ENCODE peak calls at places on chromosome 21, in eight cellular contexts. One of them, this sample, is unnamed. For H3K4me1, the result is how much of the 10 kb centered on the place peaks cover.

GRCh38 chr21:38811257-38811656 is 5.5 kb downstream of the ETS2 start:
- DNase-seq in GM23248: peak
- DNase-seq in mesenchymal stem cell: peak
- DNase-seq in naive thymus-derived CD4-positive, alpha-beta T cell: no peak
- DNase-seq in lower lobe of right lung: no peak
- DNase-seq in astrocyte: peak
- DNase-seq in left ventricle myocardium inferior: no peak
- DNase-seq in mesendoderm: no peak
- DNase-seq in this sample: no peak

GRCh38 chr21:39754811-39755210 is 9.8 kb downstream of the IGSF5 start:
- DNase-seq in GM23248: no peak
- DNase-seq in mesenchymal stem cell: no peak
- DNase-seq in naive thymus-derived CD4-positive, alpha-beta T cell: no peak
- DNase-seq in lower lobe of right lung: no peak
- DNase-seq in astrocyte: no peak
- DNase-seq in left ventricle myocardium inferior: no peak
- DNase-seq in mesendoderm: no peak
- DNase-seq in this sample: no peak

GRCh38 chr21:33206771-33207290 is 22.9 kb upstream of the IFNAR2 start:
- DNase-seq in GM23248: no peak
- DNase-seq in mesenchymal stem cell: no peak
- DNase-seq in naive thymus-derived CD4-positive, alpha-beta T cell: no peak
- DNase-seq in lower lobe of right lung: peak
- DNase-seq in astrocyte: no peak
- DNase-seq in left ventricle myocardium inferior: no peak
- DNase-seq in mesendoderm: no peak
- DNase-seq in this sample: no peak

GRCh38 chr21:46551636-46552241 is 53.1 kb downstream of the S100B start:
- DNase-seq in GM23248: no peak
- DNase-seq in mesenchymal stem cell: no peak
- DNase-seq in naive thymus-derived CD4-positive, alpha-beta T cell: peak
- DNase-seq in lower lobe of right lung: peak
- DNase-seq in astrocyte: no peak
- DNase-seq in left ventricle myocardium inferior: no peak
- DNase-seq in mesendoderm: peak
- DNase-seq in this sample: no peak

GRCh38 chr21:35041122-35041521 is 8.0 kb downstream of the RUNX1 start:
- DNase-seq in GM23248: no peak
- DNase-seq in mesenchymal stem cell: no peak
- DNase-seq in naive thymus-derived CD4-positive, alpha-beta T cell: no peak
- DNase-seq in lower lobe of right lung: no peak
- DNase-seq in astrocyte: no peak
- DNase-seq in left ventricle myocardium inferior: no peak
- DNase-seq in mesendoderm: no peak
- DNase-seq in this sample: no peak

GRCh38 chr21:19228241-19228640 is 824.7 kb upstream of the TMPRSS15 start:
- DNase-seq in GM23248: no peak
- DNase-seq in mesenchymal stem cell: peak
- DNase-seq in naive thymus-derived CD4-positive, alpha-beta T cell: no peak
- DNase-seq in lower lobe of right lung: no peak
- DNase-seq in astrocyte: no peak
- DNase-seq in left ventricle myocardium inferior: no peak
- DNase-seq in mesendoderm: no peak
- DNase-seq in this sample: no peak

GRCh38 chr21:25850126-25850831 is 115.5 kb downstream of the GABPA start:
- DNase-seq in GM23248: no peak
- DNase-seq in mesenchymal stem cell: peak
- DNase-seq in naive thymus-derived CD4-positive, alpha-beta T cell: no peak
- DNase-seq in lower lobe of right lung: no peak
- DNase-seq in astrocyte: no peak
- DNase-seq in left ventricle myocardium inferior: no peak
- DNase-seq in mesendoderm: no peak
- DNase-seq in this sample: no peak

GRCh38 chr21:15015622-15016471 is 49.0 kb downstream of the NRIP1 start:
- DNase-seq in GM23248: peak
- DNase-seq in mesenchymal stem cell: peak
- DNase-seq in naive thymus-derived CD4-positive, alpha-beta T cell: no peak
- DNase-seq in lower lobe of right lung: no peak
- DNase-seq in astrocyte: peak
- DNase-seq in left ventricle myocardium inferior: no peak
- DNase-seq in mesendoderm: no peak
- DNase-seq in this sample: no peak

GRCh38 chr21:25809013-25809412 is 74.2 kb downstream of the GABPA start:
- DNase-seq in GM23248: peak
- DNase-seq in mesenchymal stem cell: no peak
- DNase-seq in naive thymus-derived CD4-positive, alpha-beta T cell: no peak
- DNase-seq in lower lobe of right lung: no peak
- DNase-seq in astrocyte: no peak
- DNase-seq in left ventricle myocardium inferior: no peak
- DNase-seq in mesendoderm: no peak
- DNase-seq in this sample: no peak

GRCh38 chr21:31180256-31181088 is 142.2 kb upstream of the KRTAP19-8 start:
- DNase-seq in GM23248: peak
- DNase-seq in mesenchymal stem cell: peak
- DNase-seq in naive thymus-derived CD4-positive, alpha-beta T cell: peak
- DNase-seq in lower lobe of right lung: no peak
- DNase-seq in astrocyte: no peak
- DNase-seq in left ventricle myocardium inferior: no peak
- DNase-seq in mesendoderm: peak
- DNase-seq in this sample: no peak

GRCh38 chr21:29080454-29080930 is 7.0 kb upstream of the CCT8 start:
- DNase-seq in GM23248: no peak
- DNase-seq in mesenchymal stem cell: no peak
- DNase-seq in naive thymus-derived CD4-positive, alpha-beta T cell: peak
- DNase-seq in lower lobe of right lung: no peak
- DNase-seq in astrocyte: peak
- DNase-seq in left ventricle myocardium inferior: no peak
- DNase-seq in mesendoderm: no peak
- DNase-seq in this sample: no peak

GRCh38 chr21:32131960-32132359 is 146.9 kb downstream of the MIS18A start:
- DNase-seq in GM23248: peak
- DNase-seq in mesenchymal stem cell: peak
- DNase-seq in naive thymus-derived CD4-positive, alpha-beta T cell: no peak
- DNase-seq in lower lobe of right lung: no peak
- DNase-seq in astrocyte: peak
- DNase-seq in left ventricle myocardium inferior: no peak
- DNase-seq in mesendoderm: peak
- DNase-seq in this sample: no peak

GRCh38 chr21:30582850-30583249 is 7.3 kb downstream of the KRTAP22-2 start:
- DNase-seq in GM23248: no peak
- DNase-seq in mesenchymal stem cell: no peak
- DNase-seq in naive thymus-derived CD4-positive, alpha-beta T cell: no peak
- DNase-seq in lower lobe of right lung: no peak
- DNase-seq in astrocyte: no peak
- DNase-seq in left ventricle myocardium inferior: no peak
- DNase-seq in mesendoderm: no peak
- DNase-seq in this sample: no peak

GRCh38 chr21:29311802-29312201 is 13.1 kb downstream of the BACH1 start:
- DNase-seq in GM23248: no peak
- DNase-seq in mesenchymal stem cell: no peak
- DNase-seq in naive thymus-derived CD4-positive, alpha-beta T cell: no peak
- DNase-seq in lower lobe of right lung: no peak
- DNase-seq in astrocyte: no peak
- DNase-seq in left ventricle myocardium inferior: no peak
- DNase-seq in mesendoderm: no peak
- DNase-seq in this sample: no peak

GRCh38 chr21:31354604-31355443 is 10.8 kb upstream of the TIAM1 start:
- DNase-seq in GM23248: peak
- DNase-seq in mesenchymal stem cell: peak
- DNase-seq in naive thymus-derived CD4-positive, alpha-beta T cell: peak
- DNase-seq in lower lobe of right lung: no peak
- DNase-seq in astrocyte: peak
- DNase-seq in left ventricle myocardium inferior: no peak
- DNase-seq in mesendoderm: no peak
- DNase-seq in this sample: no peak

GRCh38 chr21:31725202-31725840 is 6.6 kb downstream of the SCAF4 start:
- DNase-seq in GM23248: no peak
- DNase-seq in mesenchymal stem cell: no peak
- DNase-seq in naive thymus-derived CD4-positive, alpha-beta T cell: no peak
- DNase-seq in lower lobe of right lung: no peak
- DNase-seq in astrocyte: no peak
- DNase-seq in left ventricle myocardium inferior: no peak
- DNase-seq in mesendoderm: no peak
- DNase-seq in this sample: no peak

GRCh38 chr21:23968722-23969647 is 1638.3 kb downstream of the MRPL39 start:
- DNase-seq in GM23248: peak
- DNase-seq in mesenchymal stem cell: no peak
- DNase-seq in naive thymus-derived CD4-positive, alpha-beta T cell: peak
- DNase-seq in lower lobe of right lung: no peak
- DNase-seq in astrocyte: no peak
- DNase-seq in left ventricle myocardium inferior: no peak
- DNase-seq in mesendoderm: peak
- DNase-seq in this sample: no peak

GRCh38 chr21:25607812-25608737 is 794 bp upstream of the MRPL39 start:
- DNase-seq in GM23248: peak
- DNase-seq in mesenchymal stem cell: peak
- DNase-seq in naive thymus-derived CD4-positive, alpha-beta T cell: peak
- DNase-seq in lower lobe of right lung: peak
- DNase-seq in astrocyte: peak
- DNase-seq in left ventricle myocardium inferior: peak
- DNase-seq in mesendoderm: peak
- DNase-seq in this sample: peak

DNA sequence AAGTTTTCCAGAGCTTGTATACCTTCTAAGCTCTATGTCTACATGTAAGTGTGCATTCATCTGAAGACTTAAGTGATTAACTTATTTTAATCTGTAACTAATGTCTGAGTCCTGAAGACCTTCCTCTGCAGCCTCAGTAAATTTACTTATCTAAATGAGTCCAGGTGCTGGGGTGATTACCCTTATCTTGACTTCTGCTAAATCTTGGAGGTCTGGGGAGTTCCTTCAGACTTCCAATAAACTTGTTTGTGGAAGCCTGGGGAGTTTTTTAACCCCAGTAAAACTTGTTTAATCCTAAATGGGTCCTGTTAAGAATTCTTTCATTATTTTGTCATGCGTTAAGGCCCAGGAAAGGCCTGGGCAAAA is 37.0 kb downstream of the RSPH1 start:
- DNase-seq in GM23248: no peak
- DNase-seq in mesenchymal stem cell: no peak
- DNase-seq in naive thymus-derived CD4-positive, alpha-beta T cell: no peak
- DNase-seq in lower lobe of right lung: no peak
- DNase-seq in astrocyte: no peak
- DNase-seq in left ventricle myocardium inferior: no peak
- DNase-seq in mesendoderm: peak
- DNase-seq in this sample: no peak
- H3K4me1 ChIP-seq in GM23248: under half
- H3K4me1 ChIP-seq in mesenchymal stem cell: under half
- H3K4me1 ChIP-seq in naive thymus-derived CD4-positive, alpha-beta T cell: under half
- H3K4me1 ChIP-seq in lower lobe of right lung: under half
- H3K4me1 ChIP-seq in astrocyte: under half
- H3K4me1 ChIP-seq in left ventricle myocardium inferior: under half
- H3K4me1 ChIP-seq in mesendoderm: under half
- H3K4me1 ChIP-seq in this sample: under half

GRCh38 chr21:45069711-45070110 is 4.7 kb upstream of the ADARB1 start:
- DNase-seq in GM23248: no peak
- DNase-seq in mesenchymal stem cell: peak
- DNase-seq in naive thymus-derived CD4-positive, alpha-beta T cell: no peak
- DNase-seq in lower lobe of right lung: no peak
- DNase-seq in astrocyte: no peak
- DNase-seq in left ventricle myocardium inferior: no peak
- DNase-seq in mesendoderm: no peak
- DNase-seq in this sample: no peak

GRCh38 chr21:45069085-45069484 is 5.3 kb upstream of the ADARB1 start:
- DNase-seq in GM23248: no peak
- DNase-seq in mesenchymal stem cell: no peak
- DNase-seq in naive thymus-derived CD4-positive, alpha-beta T cell: no peak
- DNase-seq in lower lobe of right lung: no peak
- DNase-seq in astrocyte: no peak
- DNase-seq in left ventricle myocardium inferior: no peak
- DNase-seq in mesendoderm: no peak
- DNase-seq in this sample: no peak

GRCh38 chr21:45072166-45072962 is 2.0 kb upstream of the ADARB1 start:
- DNase-seq in GM23248: no peak
- DNase-seq in mesenchymal stem cell: no peak
- DNase-seq in naive thymus-derived CD4-positive, alpha-beta T cell: no peak
- DNase-seq in lower lobe of right lung: no peak
- DNase-seq in astrocyte: no peak
- DNase-seq in left ventricle myocardium inferior: no peak
- DNase-seq in mesendoderm: no peak
- DNase-seq in this sample: no peak

GRCh38 chr21:45071396-45072165 is 2.8 kb upstream of the ADARB1 start:
- DNase-seq in GM23248: no peak
- DNase-seq in mesenchymal stem cell: no peak
- DNase-seq in naive thymus-derived CD4-positive, alpha-beta T cell: no peak
- DNase-seq in lower lobe of right lung: no peak
- DNase-seq in astrocyte: no peak
- DNase-seq in left ventricle myocardium inferior: no peak
- DNase-seq in mesendoderm: no peak
- DNase-seq in this sample: no peak

GRCh38 chr21:45070970-45071369 is 3.4 kb upstream of the ADARB1 start:
- DNase-seq in GM23248: no peak
- DNase-seq in mesenchymal stem cell: no peak
- DNase-seq in naive thymus-derived CD4-positive, alpha-beta T cell: no peak
- DNase-seq in lower lobe of right lung: no peak
- DNase-seq in astrocyte: no peak
- DNase-seq in left ventricle myocardium inferior: no peak
- DNase-seq in mesendoderm: no peak
- DNase-seq in this sample: no peak
- H3K27ac ChIP-seq in GM23248: no peak
- H3K27ac ChIP-seq in mesenchymal stem cell: no peak
- H3K27ac ChIP-seq in naive thymus-derived CD4-positive, alpha-beta T cell: no peak
- H3K27ac ChIP-seq in lower lobe of right lung: no peak
- H3K27ac ChIP-seq in astrocyte: no peak
- H3K27ac ChIP-seq in left ventricle myocardium inferior: no peak
- H3K27ac ChIP-seq in mesendoderm: no peak
- H3K27ac ChIP-seq in this sample: no peak

DNA sequence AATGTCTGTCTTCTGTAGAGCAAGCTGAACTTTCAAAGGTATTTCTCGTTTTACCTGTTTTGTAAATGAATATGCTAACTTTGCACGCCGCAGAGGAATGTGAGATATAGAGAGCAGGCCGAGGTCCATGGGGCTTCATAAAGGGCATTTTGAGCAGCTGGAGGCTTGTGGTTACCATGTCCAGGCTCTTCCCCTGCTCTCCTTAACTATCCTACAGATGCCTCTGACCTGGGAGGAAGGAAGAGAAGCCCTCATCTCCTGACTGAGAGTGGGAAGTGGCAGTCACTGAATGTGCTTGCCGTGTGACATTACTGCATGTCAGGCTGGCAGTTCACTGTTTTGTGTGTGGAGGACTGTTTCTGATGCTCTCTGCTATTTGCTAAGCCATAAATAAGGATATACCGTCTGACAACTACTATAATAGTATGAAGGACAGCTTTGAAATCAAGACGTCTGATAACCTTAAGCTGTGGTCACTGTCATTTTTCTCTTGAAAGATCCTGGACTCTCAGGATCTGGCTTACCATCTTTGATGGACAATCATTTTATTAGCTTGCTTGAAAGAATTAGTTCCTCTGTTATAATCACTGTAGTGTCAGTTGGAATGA is 92.2 kb downstream of the DYRK1A start:
- DNase-seq in GM23248: no peak
- DNase-seq in mesenchymal stem cell: no peak
- DNase-seq in naive thymus-derived CD4-positive, alpha-beta T cell: no peak
- DNase-seq in lower lobe of right lung: no peak
- DNase-seq in astrocyte: no peak
- DNase-seq in left ventricle myocardium inferior: no peak
- DNase-seq in mesendoderm: peak
- DNase-seq in this sample: no peak
- H3K4me1 ChIP-seq in GM23248: half or more
- H3K4me1 ChIP-seq in mesenchymal stem cell: under half
- H3K4me1 ChIP-seq in naive thymus-derived CD4-positive, alpha-beta T cell: half or more
- H3K4me1 ChIP-seq in lower lobe of right lung: half or more
- H3K4me1 ChIP-seq in astrocyte: under half
- H3K4me1 ChIP-seq in left ventricle myocardium inferior: half or more
- H3K4me1 ChIP-seq in mesendoderm: under half
- H3K4me1 ChIP-seq in this sample: under half

GRCh38 chr21:37128069-37128468 is 55.0 kb downstream of the TTC3 start:
- DNase-seq in GM23248: no peak
- DNase-seq in mesenchymal stem cell: no peak
- DNase-seq in naive thymus-derived CD4-positive, alpha-beta T cell: no peak
- DNase-seq in lower lobe of right lung: no peak
- DNase-seq in astrocyte: peak
- DNase-seq in left ventricle myocardium inferior: no peak
- DNase-seq in mesendoderm: no peak
- DNase-seq in this sample: no peak
- H3K27ac ChIP-seq in GM23248: no peak
- H3K27ac ChIP-seq in mesenchymal stem cell: no peak
- H3K27ac ChIP-seq in naive thymus-derived CD4-positive, alpha-beta T cell: no peak
- H3K27ac ChIP-seq in lower lobe of right lung: no peak
- H3K27ac ChIP-seq in astrocyte: no peak
- H3K27ac ChIP-seq in left ventricle myocardium inferior: no peak
- H3K27ac ChIP-seq in mesendoderm: no peak
- H3K27ac ChIP-seq in this sample: no peak